ENCODE peak calls at places on chromosomes 2 and 18, in five cellular contexts. N is left lung, S is MCF 10A, H is stomach, M is adrenal gland. J is an unnamed sample.

GRCh38 chr18:42053188-42053781 is 98.3 kb downstream of the PIK3C3 start:
- DNase-seq in N (peak), S (peak), H (peak), M (peak), J (peak)

GRCh38 chr18:12608292-12608691 is 49.6 kb downstream of the SPIRE1 start:
- DNase-seq in N (no peak), S (peak), H (no peak), M (no peak), J (no peak)

GRCh38 chr2:144541411-144541810 is 21.5 kb upstream of the ZEB2 start:
- DNase-seq in N (no peak), S (no peak), H (no peak), M (no peak), J (no peak)

GRCh38 chr2:1995987-1996386 is 251.7 kb upstream of the PXDN start:
- DNase-seq in N (no peak), S (no peak), H (no peak), M (no peak), J (no peak)

GRCh38 chr2:51693640-51694039 is 661.7 kb upstream of the NRXN1 start:
- DNase-seq in N (no peak), S (no peak), H (no peak), M (no peak), J (no peak)

GRCh38 chr2:19747310-19748072 is 154.3 kb downstream of the TTC32 start:
- DNase-seq in N (no peak), S (no peak), H (no peak), M (no peak), J (no peak)

GRCh38 chr18:24600076-24600654 is 139.7 kb downstream of the HRH4 start:
- DNase-seq in N (no peak), S (peak), H (no peak), M (peak), J (peak)

GRCh38 chr2:187842978-187843847 is 289.0 kb upstream of the TFPI start:
- DNase-seq in N (no peak), S (peak), H (no peak), M (no peak), J (peak)

GRCh38 chr2:216394888-216395287 is 17.4 kb upstream of the SMARCAL1 start:
- DNase-seq in N (no peak), S (no peak), H (no peak), M (no peak), J (no peak)

GRCh38 chr18:10153924-10154635 is 240.3 kb downstream of the VAPA start:
- DNase-seq in N (no peak), S (no peak), H (no peak), M (no peak), J (no peak)

GRCh38 chr2:121019073-121019472 is 265.9 kb downstream of the TFCP2L1 start:
- DNase-seq in N (peak), S (no peak), H (no peak), M (no peak), J (no peak)

GRCh38 chr18:66342577-66342976 is 261.3 kb downstream of the CDH19 start:
- DNase-seq in N (no peak), S (no peak), H (no peak), M (no peak), J (no peak)

GRCh38 chr18:5311273-5312009 is 15.9 kb upstream of the ZBTB14 start:
- DNase-seq in N (no peak), S (peak), H (no peak), M (peak), J (no peak)

GRCh38 chr2:42424033-42424432 is 63.0 kb upstream of the COX7A2L start:
- DNase-seq in N (no peak), S (peak), H (no peak), M (no peak), J (no peak)

GRCh38 chr2:210899131-210899530 is 342.7 kb downstream of the CPS1 start:
- DNase-seq in N (no peak), S (peak), H (no peak), M (no peak), J (no peak)

GRCh38 chr2:223396993-223397392 is 205.2 kb downstream of the SCG2 start:
- DNase-seq in N (no peak), S (no peak), H (no peak), M (no peak), J (no peak)

GRCh38 chr2:39144411-39144810 is 23.6 kb upstream of the SOS1 start:
- DNase-seq in N (no peak), S (no peak), H (no peak), M (no peak), J (no peak)

GRCh38 chr18:2845175-2845574 is 1.6 kb upstream of the EMILIN2 start:
- DNase-seq in N (no peak), S (no peak), H (no peak), M (no peak), J (no peak)

GRCh38 chr2:208083807-208084206 is 40.5 kb downstream of the CRYGD start:
- DNase-seq in N (no peak), S (no peak), H (no peak), M (no peak), J (no peak)

GRCh38 chr2:105748564-105748963 is 3.9 kb downstream of the NCK2 start:
- DNase-seq in N (no peak), S (no peak), H (no peak), M (no peak), J (no peak)

GRCh38 chr18:39448942-39449341 is 1883.3 kb upstream of the CELF4 start:
- DNase-seq in N (no peak), S (peak), H (no peak), M (no peak), J (no peak)

GRCh38 chr2:8662239-8662879 is 19.5 kb upstream of the ID2 start:
- DNase-seq in N (no peak), S (peak), H (no peak), M (peak), J (no peak)
- TF ChIP-seq CTCF in N (no peak), S (peak), H (no peak), M (no peak), J (no peak)

GRCh38 chr2:221370076-221370941 is 201.8 kb downstream of the EPHA4 start:
- DNase-seq in N (no peak), S (no peak), H (no peak), M (no peak), J (no peak)

GRCh38 chr2:221374234-221374633 is 197.9 kb downstream of the EPHA4 start:
- DNase-seq in N (no peak), S (no peak), H (no peak), M (no peak), J (no peak)

GRCh38 chr2:221371347-221371746 is 200.8 kb downstream of the EPHA4 start:
- DNase-seq in N (no peak), S (no peak), H (no peak), M (no peak), J (no peak)

GRCh38 chr2:221370942-221371221 is 201.2 kb downstream of the EPHA4 start:
- DNase-seq in N (no peak), S (no peak), H (no peak), M (no peak), J (no peak)

GRCh38 chr2:221372156-221372870 is 199.8 kb downstream of the EPHA4 start:
- DNase-seq in N (no peak), S (no peak), H (no peak), M (no peak), J (no peak)
- TF ChIP-seq CTCF in N (no peak), S (no peak), H (no peak), M (no peak), J (no peak)

DNA sequence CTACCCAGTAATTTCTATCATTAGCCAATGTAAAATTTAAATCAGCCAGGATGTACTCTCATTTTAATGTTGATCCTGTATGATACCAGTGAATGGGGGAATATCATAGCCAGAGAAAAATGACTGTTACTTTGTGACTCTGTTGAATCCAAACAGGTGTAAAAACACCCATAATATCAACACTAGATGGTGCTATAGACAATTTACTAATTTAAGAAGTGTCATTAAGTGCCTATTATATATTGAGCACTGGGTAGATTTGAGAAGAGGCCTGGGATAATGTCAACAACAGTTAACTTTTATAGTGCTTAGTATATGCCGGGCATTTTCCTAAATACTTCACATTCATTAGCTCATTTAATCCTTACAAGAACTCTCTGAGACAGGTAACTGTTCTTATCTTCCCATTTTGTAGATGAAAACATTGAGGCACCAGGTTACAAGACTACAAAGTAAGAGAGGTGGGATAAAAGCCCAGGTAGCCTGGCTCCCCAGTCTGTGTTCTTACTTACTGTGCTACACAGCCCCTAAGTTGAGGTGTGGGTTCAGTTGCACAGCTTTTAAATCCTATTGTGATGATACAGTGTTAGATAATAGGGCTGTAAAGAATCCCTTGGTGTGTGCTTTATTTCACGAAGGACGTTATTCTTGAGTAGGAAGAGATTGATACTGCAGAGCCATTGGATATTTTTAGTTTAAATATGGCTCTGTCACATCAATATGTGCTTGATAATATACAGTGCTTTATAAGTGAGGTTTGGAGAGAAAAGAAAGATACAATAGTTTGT is 325.5 kb downstream of the AGPS start:
- DNase-seq in N (no peak), S (no peak), H (no peak), M (no peak), J (peak)
- TF ChIP-seq CTCF in N (no peak), S (no peak), H (no peak), M (peak), J (peak)

DNA sequence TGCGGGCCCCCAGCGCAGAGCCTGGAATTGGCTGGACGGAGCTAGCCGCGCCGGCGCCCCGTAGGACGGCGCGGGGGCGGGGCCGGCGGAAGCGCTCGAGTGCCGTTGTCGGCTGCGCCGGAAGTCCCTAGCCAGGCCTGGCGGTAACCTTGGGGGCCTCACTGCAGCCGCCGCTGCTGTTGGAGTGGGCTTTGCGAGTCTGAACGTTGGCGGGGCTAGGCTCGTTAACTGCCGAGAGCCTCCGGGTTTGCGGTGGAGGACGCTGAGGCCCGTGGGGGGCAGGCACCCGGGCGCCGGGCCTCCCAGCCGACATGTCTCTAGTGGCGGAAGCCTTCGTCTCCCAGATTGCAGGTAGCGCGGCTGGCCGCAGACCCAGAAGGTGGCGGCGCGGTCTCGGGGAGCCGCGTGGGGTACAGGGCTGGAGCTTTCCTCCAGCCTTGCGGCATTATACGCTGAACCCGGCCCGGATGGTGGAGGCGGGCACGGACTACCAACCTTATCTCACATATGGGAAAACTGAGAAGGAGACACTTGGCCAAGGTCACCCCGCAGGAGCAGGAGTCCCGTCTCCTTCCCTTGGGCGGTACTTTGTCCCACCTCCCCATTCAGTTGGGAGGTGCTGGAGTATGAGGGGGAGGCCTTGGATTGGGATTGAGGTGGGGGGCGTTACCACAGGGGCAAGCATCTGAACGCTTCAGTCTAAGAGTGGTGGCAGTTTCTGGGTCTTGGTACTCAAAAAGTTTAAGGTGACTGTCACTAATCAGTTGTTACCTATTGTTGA is at the start of gene MTX2:
- DNase-seq in N (peak), S (peak), H (peak), M (peak), J (peak)
- TF ChIP-seq CTCF in N (no peak), S (peak), H (no peak), M (no peak), J (no peak)

GRCh38 chr2:74953796-74954499 is 4.5 kb upstream of the POLE4 start:
- DNase-seq in N (no peak), S (no peak), H (no peak), M (no peak), J (no peak)

GRCh38 chr2:74954500-74954874 is 4.0 kb upstream of the POLE4 start:
- DNase-seq in N (no peak), S (no peak), H (no peak), M (peak), J (no peak)

GRCh38 chr2:74959106-74959751 is 786 bp downstream of the POLE4 start:
- DNase-seq in N (no peak), S (no peak), H (no peak), M (no peak), J (no peak)

GRCh38 chr2:74957886-74958276 is 562 bp upstream of the POLE4 start:
- DNase-seq in N (no peak), S (no peak), H (no peak), M (no peak), J (no peak)

DNA sequence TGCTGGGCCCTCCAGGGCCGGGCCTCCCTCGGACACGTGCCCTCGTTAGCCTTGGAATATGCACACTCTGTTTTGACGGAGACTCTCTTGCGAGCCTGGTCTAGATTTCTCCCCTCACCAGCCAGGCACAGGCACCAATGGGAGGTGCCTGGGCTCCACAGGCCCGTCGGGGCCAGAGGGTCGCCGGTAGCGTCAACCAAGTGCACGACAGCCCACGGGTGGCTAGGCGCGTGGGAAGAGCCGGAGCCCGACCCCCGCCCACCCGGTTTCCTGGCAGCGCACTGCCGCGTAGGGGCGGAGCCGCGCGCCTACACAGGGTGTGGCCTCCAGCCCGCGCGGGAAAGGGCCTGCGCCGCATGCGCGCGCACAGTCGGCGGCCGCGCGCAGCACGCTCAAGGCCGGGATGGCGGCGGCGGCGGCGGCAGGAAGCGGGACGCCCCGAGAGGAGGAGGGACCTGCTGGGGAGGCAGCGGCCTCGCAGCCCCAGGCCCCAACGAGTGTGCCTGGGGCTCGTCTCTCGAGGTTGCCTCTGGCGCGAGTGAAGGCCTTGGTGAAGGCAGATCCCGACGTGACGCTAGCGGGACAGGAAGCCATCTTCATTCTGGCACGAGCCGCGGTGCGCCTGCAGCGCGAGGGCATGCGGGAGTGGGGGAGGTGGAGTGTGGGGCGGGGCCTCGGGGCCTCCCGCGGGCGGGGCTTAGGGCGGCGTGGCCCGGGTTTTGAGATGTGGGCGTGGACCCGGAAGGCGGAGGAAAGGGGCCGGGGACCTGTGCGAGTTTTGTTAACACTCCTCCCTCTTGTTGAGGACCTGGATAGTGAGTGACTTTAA is at the start of gene POLE4:
- DNase-seq in N (peak), S (peak), H (peak), M (peak), J (peak)
- TF ChIP-seq CTCF in N (no peak), S (no peak), H (no peak), M (no peak), J (no peak)

J was measured in GM10248.